ENCODE peak calls at places on chromosomes 3 and 15, in six cellular contexts. B is RWPE1; R is lung microvascular endothelial cell; E is A172; M is NCI-H1105; L is activated CD4-positive, alpha-beta T cell treated with anti-CD3 and anti-CD28 coated beads, Interleukin-2, amount 50 U/mL, for 24 hours. H is an unnamed sample.

GRCh38 chr3:19866751-19867347 is 67.2 kb downstream of the EFHB start:
- DNase-seq in B (peak; percentile 15), R (peak; percentile 55), E (peak; percentile 61), M (no peak), L (peak; percentile 30), H (no peak)

GRCh38 chr15:65038838-65039237 is 6.3 kb upstream of the SLC51B start:
- DNase-seq in B (no peak), R (no peak), E (no peak), M (no peak), L (no peak), H (no peak)

GRCh38 chr3:180913582-180914404 is 1.3 kb downstream of the FXR1 start:
- DNase-seq in B (no peak), R (peak; percentile 8), E (no peak), M (peak; percentile 9), L (no peak), H (no peak)

GRCh38 chr15:77048135-77048866 is 22.6 kb downstream of the TSPAN3 start:
- DNase-seq in B (no peak), R (no peak), E (no peak), M (no peak), L (no peak), H (no peak)

GRCh38 chr3:38644662-38645053 is 4.8 kb downstream of the SCN5A start:
- DNase-seq in B (no peak), R (no peak), E (no peak), M (no peak), L (no peak), H (no peak)

GRCh38 chr3:59925946-59926345 is 876.1 kb upstream of the CFAP20DC start:
- DNase-seq in B (no peak), R (no peak), E (no peak), M (no peak), L (no peak), H (no peak)

GRCh38 chr3:151171145-151171544 is 31.9 kb downstream of the GPR171 start:
- DNase-seq in B (no peak), R (no peak), E (peak; percentile 21), M (no peak), L (peak; percentile 20), H (no peak)

GRCh38 chr3:154758109-154758868 is 321.8 kb upstream of the MME start:
- DNase-seq in B (peak; percentile 17), R (peak; percentile 36), E (peak; percentile 43), M (peak; percentile 69), L (no peak), H (no peak)

GRCh38 chr3:107942244-107942643 is 148.6 kb downstream of the CD47 start:
- DNase-seq in B (peak; percentile 45), R (peak; percentile 76), E (peak; percentile 14), M (no peak), L (peak; percentile 43), H (no peak)

GRCh38 chr3:103965764-103966163 is 1400.9 kb upstream of the ALCAM start:
- DNase-seq in B (no peak), R (no peak), E (no peak), M (no peak), L (no peak), H (no peak)

GRCh38 chr3:101495552-101495951 is 17.5 kb downstream of the SENP7 start:
- DNase-seq in B (no peak), R (no peak), E (no peak), M (no peak), L (no peak), H (no peak)

GRCh38 chr15:60720493-60721231 is 241.7 kb upstream of the ICE2 start:
- DNase-seq in B (no peak), R (no peak), E (no peak), M (no peak), L (peak; percentile 75), H (no peak)

GRCh38 chr15:90495067-90495466 is 34.7 kb upstream of the CRTC3 start:
- DNase-seq in B (no peak), R (no peak), E (no peak), M (no peak), L (no peak), H (no peak)

GRCh38 chr15:31263751-31264533 is 62.7 kb upstream of the KLF13 start:
- DNase-seq in B (peak; percentile 38), R (peak; percentile 53), E (no peak), M (peak; percentile 64), L (peak; percentile 51), H (no peak)

GRCh38 chr3:120762575-120762974 is 20.0 kb downstream of the GTF2E1 start:
- DNase-seq in B (no peak), R (no peak), E (no peak), M (no peak), L (no peak), H (no peak)

GRCh38 chr15:74258456-74259323 is 22.6 kb downstream of the CCDC33 start:
- DNase-seq in B (no peak), R (no peak), E (no peak), M (no peak), L (no peak), H (no peak)

GRCh38 chr15:77577350-77577749 is 55.4 kb downstream of the LINGO1 start:
- DNase-seq in B (no peak), R (no peak), E (no peak), M (no peak), L (no peak), H (no peak)

GRCh38 chr15:88115529-88116152 is 140.9 kb downstream of the NTRK3 start:
- DNase-seq in B (no peak), R (no peak), E (no peak), M (peak; percentile 25), L (no peak), H (no peak)

GRCh38 chr3:40350529-40350928 is 36.5 kb upstream of the ENTPD3 start:
- DNase-seq in B (no peak), R (no peak), E (no peak), M (no peak), L (no peak), H (no peak)

GRCh38 chr15:84715442-84716035 is 400 bp downstream of the SEC11A start:
- DNase-seq in B (peak; percentile 57), R (peak; percentile 52), E (peak; percentile 27), M (no peak), L (no peak), H (no peak)

GRCh38 chr15:96359772-96360498 is 29.4 kb downstream of the NR2F2 start:
- DNase-seq in B (no peak), R (peak; percentile 39), E (no peak), M (no peak), L (no peak), H (no peak)

GRCh38 chr15:77634266-77634962 is 1.7 kb upstream of the LINGO1 start:
- DNase-seq in B (no peak), R (peak; percentile 69), E (peak; percentile 30), M (no peak), L (peak; percentile 37), H (no peak)

GRCh38 chr3:168071535-168071934 is 24.2 kb downstream of the GOLIM4 start:
- DNase-seq in B (peak; percentile 78), R (peak; percentile 67), E (peak; percentile 91), M (no peak), L (no peak), H (no peak)

GRCh38 chr15:45091161-45091560 is 22.8 kb downstream of the DUOX2 start:
- DNase-seq in B (no peak), R (no peak), E (peak; percentile 36), M (no peak), L (no peak), H (no peak)

GRCh38 chr15:49290204-49290603 is 120.2 kb downstream of the GALK2 start:
- DNase-seq in B (no peak), R (no peak), E (no peak), M (no peak), L (no peak), H (no peak)

GRCh38 chr15:28021281-28022039 is 77.7 kb downstream of the OCA2 start:
- DNase-seq in B (peak; percentile 37), R (no peak), E (peak; percentile 61), M (peak; percentile 87), L (no peak), H (no peak)

GRCh38 chr3:156643729-156644389 is 30.5 kb upstream of the TIPARP start:
- DNase-seq in B (no peak), R (peak; percentile 21), E (no peak), M (no peak), L (peak; percentile 15), H (no peak)

GRCh38 chr3:31423522-31423921 is 109.2 kb upstream of the STT3B start:
- DNase-seq in B (no peak), R (no peak), E (peak; percentile 5), M (no peak), L (no peak), H (no peak)

GRCh38 chr3:160556141-160556540 is 9.2 kb downstream of the KPNA4 start:
- DNase-seq in B (no peak), R (no peak), E (no peak), M (no peak), L (no peak), H (no peak)

GRCh38 chr3:128544190-128544589 is 51.2 kb upstream of the GATA2 start:
- DNase-seq in B (no peak), R (no peak), E (no peak), M (no peak), L (no peak), H (no peak)

GRCh38 chr3:30319713-30320112 is 286.7 kb upstream of the TGFBR2 start:
- DNase-seq in B (peak; percentile 41), R (peak; percentile 49), E (peak; percentile 71), M (no peak), L (peak; percentile 32), H (no peak)

GRCh38 chr3:53836084-53836872 is 9.9 kb downstream of the CHDH start:
- DNase-seq in B (no peak), R (no peak), E (no peak), M (no peak), L (no peak), H (no peak)

H was measured in GOT3.